ENCODE peak calls at places on chromosomes 2 and 18, in ten cellular contexts. H, M, I, Z, C, X, G, O, N and W are unnamed samples.

GRCh38 chr2:221124542-221125235 is 447.4 kb downstream of the EPHA4 start:
- DNase-seq in H (no peak), M (no peak), I (no peak), Z (no peak), C (no peak), X (no peak), G (no peak), O (no peak), N (no peak), W (no peak)

GRCh38 chr2:218406949-218407703 is 7.5 kb downstream of the CTDSP1 start:
- DNase-seq in H (peak), M (peak), I (peak), Z (peak), C (peak), X (no peak), G (peak), O (peak), N (peak), W (no peak)

GRCh38 chr18:10037181-10037580 is 123.4 kb downstream of the VAPA start:
- DNase-seq in H (no peak), M (no peak), I (no peak), Z (no peak), C (no peak), X (no peak), G (no peak), O (no peak), N (no peak), W (no peak)

GRCh38 chr2:96146881-96147592 is 1.8 kb upstream of the DUSP2 start:
- DNase-seq in H (peak), M (no peak), I (no peak), Z (no peak), C (no peak), X (no peak), G (no peak), O (no peak), N (no peak), W (no peak)

GRCh38 chr2:226791056-226791486 is 8.5 kb downstream of the IRS1 start:
- DNase-seq in H (peak), M (no peak), I (no peak), Z (peak), C (peak), X (no peak), G (no peak), O (no peak), N (peak), W (no peak)

GRCh38 chr18:23844991-23845680 is 155.9 kb downstream of the LAMA3 start:
- DNase-seq in H (no peak), M (no peak), I (no peak), Z (no peak), C (no peak), X (no peak), G (no peak), O (no peak), N (peak), W (no peak)

GRCh38 chr2:17805166-17805565 is 11.1 kb upstream of the MSGN1 start:
- DNase-seq in H (no peak), M (no peak), I (no peak), Z (no peak), C (no peak), X (no peak), G (no peak), O (no peak), N (no peak), W (no peak)

GRCh38 chr2:46314065-46314835 is 17.0 kb downstream of the EPAS1 start:
- DNase-seq in H (no peak), M (no peak), I (no peak), Z (no peak), C (no peak), X (no peak), G (no peak), O (no peak), N (no peak), W (no peak)

GRCh38 chr2:40129725-40130124 is 322.2 kb downstream of the SLC8A1 start:
- DNase-seq in H (no peak), M (no peak), I (no peak), Z (no peak), C (no peak), X (no peak), G (no peak), O (peak), N (no peak), W (no peak)

GRCh38 chr2:230219419-230220331 is at the start of gene SP110:
- DNase-seq in H (peak), M (peak), I (peak), Z (peak), C (peak), X (peak), G (peak), O (peak), N (peak), W (peak)

GRCh38 chr2:169819106-169819505 is 5.6 kb downstream of the METTL5 start:
- DNase-seq in H (no peak), M (no peak), I (no peak), Z (no peak), C (no peak), X (no peak), G (no peak), O (peak), N (peak), W (no peak)

GRCh38 chr18:63213936-63214671 is 105.5 kb downstream of the BCL2 start:
- DNase-seq in H (no peak), M (no peak), I (no peak), Z (no peak), C (no peak), X (no peak), G (no peak), O (no peak), N (no peak), W (no peak)

GRCh38 chr2:224147174-224147573 is 108.1 kb upstream of the SERPINE2 start:
- DNase-seq in H (no peak), M (no peak), I (no peak), Z (no peak), C (no peak), X (no peak), G (no peak), O (peak), N (no peak), W (no peak)

GRCh38 chr2:27989149-27989548 is 98.6 kb downstream of the BABAM2 start:
- DNase-seq in H (no peak), M (no peak), I (no peak), Z (no peak), C (no peak), X (no peak), G (no peak), O (no peak), N (no peak), W (no peak)

GRCh38 chr2:64327510-64328414 is 126.2 kb upstream of the LGALSL start:
- DNase-seq in H (peak), M (no peak), I (no peak), Z (no peak), C (no peak), X (no peak), G (no peak), O (peak), N (peak), W (no peak)

GRCh38 chr2:182078988-182079602 is 93.4 kb downstream of the PPP1R1C start:
- DNase-seq in H (no peak), M (no peak), I (no peak), Z (no peak), C (no peak), X (no peak), G (no peak), O (no peak), N (no peak), W (no peak)

GRCh38 chr2:120873958-120874357 is 138.3 kb downstream of the GLI2 start:
- DNase-seq in H (no peak), M (no peak), I (no peak), Z (no peak), C (no peak), X (no peak), G (no peak), O (no peak), N (no peak), W (no peak)

GRCh38 chr2:85754313-85755095 is 713 bp downstream of the ATOH8 start:
- DNase-seq in H (peak), M (peak), I (no peak), Z (peak), C (peak), X (no peak), G (peak), O (peak), N (peak), W (no peak)

GRCh38 chr2:234412726-234413125 is 84.2 kb downstream of the ARL4C start:
- DNase-seq in H (no peak), M (no peak), I (no peak), Z (no peak), C (no peak), X (no peak), G (no peak), O (peak), N (peak), W (peak)

GRCh38 chr2:29806461-29806860 is 114.9 kb downstream of the ALK start:
- DNase-seq in H (no peak), M (no peak), I (no peak), Z (no peak), C (no peak), X (no peak), G (no peak), O (no peak), N (no peak), W (no peak)

GRCh38 chr2:205590759-205591158 is 91.5 kb upstream of the NRP2 start:
- DNase-seq in H (no peak), M (no peak), I (no peak), Z (no peak), C (no peak), X (no peak), G (no peak), O (peak), N (peak), W (no peak)

GRCh38 chr18:54877076-54877475 is 48.8 kb downstream of the RAB27B start:
- DNase-seq in H (no peak), M (no peak), I (no peak), Z (no peak), C (no peak), X (no peak), G (no peak), O (no peak), N (no peak), W (no peak)

GRCh38 chr2:217103752-217104540 is 244.1 kb upstream of the TNP1 start:
- DNase-seq in H (no peak), M (no peak), I (no peak), Z (no peak), C (no peak), X (no peak), G (no peak), O (peak), N (peak), W (no peak)

GRCh38 chr2:237250599-237250998 is 163.4 kb downstream of the COL6A3 start:
- DNase-seq in H (no peak), M (no peak), I (no peak), Z (no peak), C (no peak), X (no peak), G (no peak), O (no peak), N (no peak), W (no peak)

GRCh38 chr18:63850636-63851035 is 36.9 kb upstream of the SERPINB2 start:
- DNase-seq in H (no peak), M (no peak), I (no peak), Z (no peak), C (no peak), X (no peak), G (no peak), O (no peak), N (no peak), W (no peak)

GRCh38 chr2:181575024-181575649 is 81.8 kb downstream of the CERKL start:
- DNase-seq in H (no peak), M (no peak), I (no peak), Z (no peak), C (no peak), X (no peak), G (no peak), O (no peak), N (no peak), W (no peak)

GRCh38 chr2:208373460-208374089 is 33.0 kb upstream of the PTH2R start:
- DNase-seq in H (no peak), M (no peak), I (no peak), Z (peak), C (peak), X (no peak), G (no peak), O (peak), N (peak), W (no peak)

GRCh38 chr2:197240018-197240712 is 70.4 kb downstream of the ANKRD44 start:
- DNase-seq in H (no peak), M (no peak), I (no peak), Z (no peak), C (no peak), X (no peak), G (no peak), O (no peak), N (no peak), W (no peak)

GRCh38 chr2:128817171-128817570 is 498.5 kb upstream of the HS6ST1 start:
- DNase-seq in H (no peak), M (no peak), I (no peak), Z (no peak), C (peak), X (no peak), G (no peak), O (no peak), N (no peak), W (no peak)

GRCh38 chr2:31402388-31402787 is 12.2 kb downstream of the XDH start:
- DNase-seq in H (no peak), M (no peak), I (no peak), Z (no peak), C (no peak), X (no peak), G (no peak), O (peak), N (no peak), W (no peak)

GRCh38 chr2:183349046-183349445 is 224.8 kb downstream of the NUP35 start:
- DNase-seq in H (no peak), M (no peak), I (no peak), Z (no peak), C (no peak), X (no peak), G (no peak), O (no peak), N (no peak), W (no peak)

GRCh38 chr2:150860301-150860700 is 372.8 kb upstream of the RND3 start:
- DNase-seq in H (no peak), M (no peak), I (no peak), Z (no peak), C (no peak), X (no peak), G (no peak), O (no peak), N (no peak), W (no peak)

GRCh38 chr2:143686585-143687164 is 557.5 kb downstream of the ARHGAP15 start:
- DNase-seq in H (no peak), M (no peak), I (no peak), Z (no peak), C (peak), X (no peak), G (no peak), O (peak), N (peak), W (peak)

GRCh38 chr2:11658623-11659475 is 11.1 kb downstream of the NTSR2 start:
- DNase-seq in H (no peak), M (peak), I (no peak), Z (no peak), C (no peak), X (no peak), G (no peak), O (no peak), N (no peak), W (no peak)

GRCh38 chr2:11914455-11914854 is 168.0 kb downstream of the LPIN1 start:
- DNase-seq in H (no peak), M (peak), I (no peak), Z (no peak), C (no peak), X (no peak), G (no peak), O (peak), N (no peak), W (no peak)

GRCh38 chr2:53268086-53268485 is 499.5 kb upstream of the CHAC2 start:
- DNase-seq in H (no peak), M (no peak), I (no peak), Z (no peak), C (no peak), X (no peak), G (no peak), O (no peak), N (no peak), W (no peak)

GRCh38 chr18:36399055-36399454 is 101.5 kb downstream of the FHOD3 start:
- DNase-seq in H (no peak), M (no peak), I (no peak), Z (no peak), C (no peak), X (no peak), G (no peak), O (no peak), N (no peak), W (no peak)

GRCh38 chr2:241009601-241010530 is 11.4 kb downstream of the SNED1 start:
- DNase-seq in H (peak), M (peak), I (peak), Z (peak), C (peak), X (peak), G (peak), O (peak), N (peak), W (peak)
- TF ChIP-seq CTCF in H (no peak), M (no peak), I (no peak), Z (peak), C (no peak), X (no peak), G (no peak), O (no peak), N (no peak), W (no peak)

DNA sequence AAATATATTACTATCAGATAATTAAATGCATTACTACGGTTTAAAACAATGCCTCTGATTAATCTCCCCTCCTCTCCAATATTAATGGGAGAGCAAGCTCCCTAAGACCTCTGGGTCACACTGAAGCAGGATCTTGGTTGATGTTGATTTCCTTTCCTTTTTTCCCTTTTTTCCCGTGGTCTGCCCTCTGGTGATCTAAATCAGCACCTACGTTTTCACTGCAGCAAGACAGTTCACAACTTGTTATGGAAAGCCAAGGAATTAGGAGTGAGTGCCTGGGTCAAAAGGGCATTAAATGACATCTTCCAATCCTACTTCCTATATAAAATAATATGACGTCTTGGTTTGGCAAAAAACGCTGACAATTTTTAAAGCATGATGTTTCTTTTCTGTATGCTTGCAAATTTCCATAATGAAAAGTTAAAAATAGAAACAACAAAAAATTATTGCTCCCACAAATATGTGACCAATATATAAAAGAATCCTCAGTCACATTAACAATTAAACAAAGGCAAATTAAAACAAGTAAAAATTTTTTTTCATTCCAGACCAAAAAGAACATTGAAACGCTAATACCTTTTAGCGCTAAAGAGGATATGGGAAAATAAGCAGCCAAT is 7.9 kb upstream of the CFAP36 start:
- DNase-seq in H (no peak), M (no peak), I (no peak), Z (no peak), C (peak), X (no peak), G (no peak), O (peak), N (peak), W (no peak)
- TF ChIP-seq CTCF in H (peak), M (peak), I (peak), Z (peak), C (no peak), X (peak), G (peak), O (peak), N (peak), W (peak)

GRCh38 chr2:44247924-44248323 is 27.4 kb upstream of the SLC3A1 start:
- DNase-seq in H (no peak), M (no peak), I (no peak), Z (no peak), C (no peak), X (no peak), G (no peak), O (no peak), N (no peak), W (no peak)
- TF ChIP-seq CTCF in H (no peak), M (no peak), I (no peak), Z (no peak), C (no peak), X (no peak), G (no peak), O (no peak), N (no peak), W (no peak)

GRCh38 chr18:28108801-28109200 is 68.1 kb downstream of the CDH2 start:
- DNase-seq in H (no peak), M (no peak), I (no peak), Z (no peak), C (no peak), X (no peak), G (no peak), O (no peak), N (peak), W (no peak)
- TF ChIP-seq CTCF in H (no peak), M (no peak), I (no peak), Z (peak), C (no peak), X (no peak), G (peak), O (no peak), N (no peak), W (no peak)

GRCh38 chr18:3599861-3600260 is 149.9 kb downstream of the TGIF1 start:
- DNase-seq in H (no peak), M (no peak), I (no peak), Z (no peak), C (no peak), X (no peak), G (no peak), O (no peak), N (no peak), W (no peak)

GRCh38 chr18:3595282-3596273 is 145.6 kb downstream of the TGIF1 start:
- DNase-seq in H (no peak), M (peak), I (no peak), Z (peak), C (no peak), X (no peak), G (no peak), O (peak), N (peak), W (no peak)

GRCh38 chr18:3597159-3597977 is 147.4 kb downstream of the TGIF1 start:
- DNase-seq in H (no peak), M (no peak), I (no peak), Z (no peak), C (no peak), X (no peak), G (no peak), O (no peak), N (peak), W (no peak)

GRCh38 chr18:3596324-3597158 is 146.6 kb downstream of the TGIF1 start:
- DNase-seq in H (peak), M (peak), I (peak), Z (peak), C (peak), X (no peak), G (peak), O (peak), N (peak), W (no peak)

DNA sequence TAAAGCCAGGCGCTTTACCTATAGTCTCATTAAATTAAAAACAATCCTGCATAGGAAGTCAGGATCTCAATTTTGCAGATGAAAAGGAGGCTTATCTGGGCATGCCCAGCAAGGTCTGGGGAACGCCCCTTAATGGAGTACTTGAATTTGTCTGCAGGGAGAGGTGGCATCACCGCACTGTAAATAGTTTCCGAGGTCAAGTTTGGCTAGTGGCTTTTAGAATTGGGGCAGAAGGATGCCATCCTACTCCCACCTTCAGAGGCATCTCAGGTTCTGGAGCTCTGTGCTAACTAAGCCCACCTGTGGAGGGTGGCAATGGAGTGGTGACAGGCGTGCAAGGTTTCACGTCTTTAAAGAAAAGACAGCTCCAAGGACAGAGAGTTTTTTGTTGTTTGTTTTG is 149.3 kb downstream of the TGIF1 start:
- DNase-seq in H (no peak), M (no peak), I (no peak), Z (no peak), C (no peak), X (no peak), G (no peak), O (no peak), N (no peak), W (no peak)
- TF ChIP-seq CTCF in H (no peak), M (no peak), I (no peak), Z (no peak), C (no peak), X (no peak), G (no peak), O (no peak), N (no peak), W (no peak)

DNA sequence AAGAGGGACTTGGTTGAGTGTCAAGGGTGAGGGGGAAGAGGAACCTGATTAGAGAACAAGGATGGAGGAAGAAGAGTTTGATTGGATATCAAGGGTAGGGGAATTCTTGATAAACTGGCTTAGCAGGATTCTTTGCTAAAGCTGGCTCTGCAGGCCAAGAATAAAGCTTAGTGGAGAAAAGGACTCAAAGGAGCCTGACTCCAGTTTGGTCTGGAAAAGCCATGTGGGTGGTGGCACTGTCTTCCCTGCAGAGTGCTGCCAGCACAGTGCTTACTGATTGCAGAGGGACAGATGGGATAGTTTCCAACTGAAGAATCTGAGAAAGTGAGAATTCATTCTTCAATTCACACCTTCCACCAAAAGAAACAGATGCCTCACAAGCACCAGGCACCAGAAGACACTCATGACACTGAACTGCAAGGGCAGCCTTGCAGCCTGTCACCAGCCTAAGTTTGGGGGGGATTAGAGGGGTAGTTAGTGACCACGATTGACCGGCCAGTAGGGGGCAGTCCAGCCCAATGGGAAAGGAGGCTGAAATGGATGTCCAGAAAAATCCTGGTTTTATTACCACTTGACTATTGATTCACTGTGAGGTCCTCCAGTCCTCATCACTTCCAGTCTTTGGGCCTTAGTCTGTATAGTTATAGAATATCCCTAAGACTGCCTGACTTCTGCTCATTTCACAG is 334.5 kb downstream of the SMAD2 start:
- DNase-seq in H (no peak), M (no peak), I (no peak), Z (no peak), C (peak), X (no peak), G (no peak), O (no peak), N (no peak), W (no peak)
- TF ChIP-seq CTCF in H (peak), M (no peak), I (no peak), Z (no peak), C (peak), X (peak), G (peak), O (no peak), N (no peak), W (peak)

GRCh38 chr2:142112648-142113278 is 18.1 kb downstream of the LRP1B start:
- DNase-seq in H (no peak), M (no peak), I (no peak), Z (no peak), C (no peak), X (no peak), G (no peak), O (peak), N (peak), W (no peak)
- TF ChIP-seq CTCF in H (no peak), M (no peak), I (no peak), Z (no peak), C (peak), X (peak), G (no peak), O (peak), N (peak), W (peak)